ENCODE peak calls at places on chromosomes 13 and 19, in eight cellular contexts. N, E, D, T, H, W, B and O are unnamed samples.

GRCh38 chr19:588758-589692 is 656 bp upstream of the HCN2 start:
- DNase-seq in W (no peak), D (no peak), B (peak; percentile 39), E (peak; percentile 18), T (no peak), H (no peak), N (no peak), O (no peak)

GRCh38 chr19:44653977-44654784 is 10.5 kb downstream of the PVR start:
- DNase-seq in D (no peak), T (peak; percentile 64), H (peak; percentile 48), E (peak; percentile 91), W (peak; percentile 41), N (peak; percentile 60), B (peak; percentile 82), O (peak; percentile 77)

GRCh38 chr19:31312004-31312403 is 37.2 kb downstream of the TSHZ3 start:
- DNase-seq in E (no peak), W (no peak), B (no peak), T (peak; percentile 91), N (peak; percentile 23), H (no peak), D (no peak), O (peak; percentile 36)

GRCh38 chr13:76848596-76848995 is 37.6 kb downstream of the KCTD12 start:
- DNase-seq in W (no peak), N (no peak), B (no peak), H (no peak), T (peak; percentile 44), D (no peak), E (no peak), O (no peak)

GRCh38 chr19:41870401-41870873 is 6.6 kb upstream of the CD79A start:
- DNase-seq in E (no peak), H (no peak), D (no peak), W (no peak), T (peak; percentile 37), N (no peak), B (no peak), O (no peak)

GRCh38 chr13:42970824-42971669 is 21.0 kb downstream of the EPSTI1 start:
- DNase-seq in H (peak; percentile 59), T (peak; percentile 54), E (peak; percentile 41), W (no peak), D (no peak), N (peak; percentile 31), B (peak; percentile 86), O (no peak)

GRCh38 chr19:29337029-29337428 is 124.1 kb upstream of the UQCRFS1 start:
- DNase-seq in E (no peak), W (no peak), D (no peak), N (no peak), B (no peak), T (no peak), H (no peak), O (no peak)

GRCh38 chr19:7924651-7925170 is 1.2 kb downstream of the CTXN1 start:
- DNase-seq in T (no peak), H (no peak), N (no peak), W (no peak), B (peak; percentile 58), D (no peak), E (no peak), O (no peak)

GRCh38 chr19:2051771-2052704 is 994 bp upstream of the MKNK2 start:
- DNase-seq in N (no peak), B (no peak), E (no peak), D (no peak), T (no peak), H (no peak), W (peak; percentile 55), O (peak; percentile 70)

GRCh38 chr13:49499889-49500660 is 4.3 kb downstream of the PHF11 start:
- DNase-seq in D (no peak), W (no peak), E (no peak), N (no peak), H (no peak), B (no peak), T (peak; percentile 92), O (no peak)

GRCh38 chr19:6260912-6261636 is 18.7 kb downstream of the MLLT1 start:
- DNase-seq in H (peak; percentile 44), T (peak; percentile 20), E (peak; percentile 23), W (no peak), D (peak; percentile 43), B (peak; percentile 82), N (no peak), O (no peak)

GRCh38 chr19:47284324-47284899 is 9.7 kb downstream of the INAFM1 start:
- DNase-seq in W (no peak), N (peak; percentile 19), E (peak; percentile 75), H (peak; percentile 57), D (no peak), B (peak; percentile 83), T (peak; percentile 73), O (no peak)

GRCh38 chr19:10268077-10268476 is 2.8 kb upstream of the ICAM1 start:
- DNase-seq in E (no peak), H (peak; percentile 37), D (no peak), N (no peak), B (no peak), T (no peak), W (no peak), O (peak; percentile 46)

GRCh38 chr13:23743717-23744116 is 145.5 kb downstream of the MIPEP start:
- DNase-seq in E (no peak), H (no peak), W (no peak), B (no peak), T (no peak), N (no peak), D (no peak), O (no peak)

GRCh38 chr19:35995655-35995993 is 636 bp downstream of the SDHAF1 start:
- DNase-seq in H (peak; percentile 21), T (peak; percentile 24), W (no peak), B (peak; percentile 85), N (peak; percentile 17), E (peak; percentile 61), D (no peak), O (peak; percentile 46)

GRCh38 chr13:110640591-110641029 is 25.3 kb downstream of the NAXD start:
- DNase-seq in D (no peak), B (no peak), T (no peak), H (peak; percentile 16), E (no peak), W (no peak), N (no peak), O (peak; percentile 48)

GRCh38 chr19:31329819-31330218 is 19.4 kb downstream of the TSHZ3 start:
- DNase-seq in D (no peak), N (no peak), B (no peak), E (no peak), W (no peak), H (peak; percentile 76), T (no peak), O (no peak)

GRCh38 chr19:36528921-36529518 is 949 bp upstream of the ZNF260 start:
- DNase-seq in B (peak; percentile 58), T (no peak), D (no peak), N (no peak), W (no peak), E (no peak), H (no peak), O (peak; percentile 7)

GRCh38 chr13:38662362-38662761 is 24.5 kb upstream of the FREM2 start:
- DNase-seq in N (no peak), T (peak; percentile 73), B (peak; percentile 17), H (no peak), D (no peak), E (no peak), W (no peak), O (no peak)

GRCh38 chr13:39836038-39836437 is 180.6 kb downstream of the COG6 start:
- DNase-seq in T (no peak), N (no peak), H (no peak), W (no peak), E (peak; percentile 5), D (no peak), B (peak; percentile 12), O (no peak)

GRCh38 chr19:58399903-58400637 is 4.6 kb downstream of the RNF225 start:
- DNase-seq in H (no peak), N (no peak), W (no peak), B (no peak), E (no peak), T (no peak), D (no peak), O (no peak)

GRCh38 chr19:29860492-29860891 is 48.7 kb downstream of the CCNE1 start:
- DNase-seq in H (no peak), T (no peak), W (no peak), E (no peak), D (no peak), N (no peak), B (peak; percentile 69), O (no peak)

GRCh38 chr13:112453207-112453829 is 77.2 kb downstream of the SPACA7 start:
- DNase-seq in D (no peak), H (no peak), W (no peak), N (no peak), T (no peak), E (no peak), B (no peak), O (no peak)

GRCh38 chr19:2840794-2841790 is at the start of gene ZNF555:
- DNase-seq in E (peak; percentile 96), N (peak; percentile 98), B (peak; percentile 100), H (peak; percentile 99), W (peak; percentile 99), D (peak; percentile 97), T (peak; percentile 99), O (peak; percentile 100)